ENCODE peak calls at places on chromosomes 5 and 9, in eight cellular contexts. One of them, this sample, is unnamed.
A peak's percentile ranks its signal among the peaks of the same experiment; 100 is the strongest.

GRCh38 chr9:126502417-126503332 is 111.1 kb upstream of the LMX1B start:
- DNase-seq in fibroblast of the conjunctiva: no peak
- DNase-seq in OCI-LY7: no peak
- DNase-seq in fibroblast of villous mesenchyme: no peak
- DNase-seq in NCI-H1436: no peak
- DNase-seq in M059J: no peak
- DNase-seq in erythroblast: no peak
- DNase-seq in cardiac septum: peak; percentile 47
- DNase-seq in this sample: peak; percentile 52

GRCh38 chr5:14816999-14817761 is 54.4 kb downstream of the ANKH start:
- DNase-seq in OCI-LY7: no peak
- DNase-seq in fibroblast of villous mesenchyme: peak; percentile 59
- DNase-seq in cardiac septum: no peak
- DNase-seq in NCI-H1436: no peak
- DNase-seq in fibroblast of the conjunctiva: peak; percentile 91
- DNase-seq in erythroblast: no peak
- DNase-seq in M059J: peak; percentile 94
- DNase-seq in this sample: no peak

GRCh38 chr5:64790210-64790609 is 21.5 kb downstream of the CWC27 start:
- DNase-seq in fibroblast of villous mesenchyme: peak; percentile 34
- DNase-seq in cardiac septum: no peak
- DNase-seq in erythroblast: no peak
- DNase-seq in NCI-H1436: no peak
- DNase-seq in OCI-LY7: no peak
- DNase-seq in M059J: peak; percentile 15
- DNase-seq in fibroblast of the conjunctiva: no peak
- DNase-seq in this sample: no peak

GRCh38 chr5:122559676-122560075 is 215.2 kb upstream of the SNX2 start:
- DNase-seq in fibroblast of villous mesenchyme: no peak
- DNase-seq in cardiac septum: no peak
- DNase-seq in M059J: no peak
- DNase-seq in NCI-H1436: no peak
- DNase-seq in OCI-LY7: no peak
- DNase-seq in erythroblast: no peak
- DNase-seq in fibroblast of the conjunctiva: no peak
- DNase-seq in this sample: no peak

GRCh38 chr5:107861565-107861964 is 190.8 kb upstream of the EFNA5 start:
- DNase-seq in erythroblast: no peak
- DNase-seq in M059J: no peak
- DNase-seq in fibroblast of villous mesenchyme: no peak
- DNase-seq in fibroblast of the conjunctiva: no peak
- DNase-seq in cardiac septum: no peak
- DNase-seq in OCI-LY7: no peak
- DNase-seq in NCI-H1436: no peak
- DNase-seq in this sample: no peak

GRCh38 chr5:16497546-16497945 is 31.9 kb upstream of the ZNF622 start:
- DNase-seq in fibroblast of villous mesenchyme: no peak
- DNase-seq in cardiac septum: no peak
- DNase-seq in fibroblast of the conjunctiva: no peak
- DNase-seq in NCI-H1436: no peak
- DNase-seq in erythroblast: no peak
- DNase-seq in OCI-LY7: no peak
- DNase-seq in M059J: no peak
- DNase-seq in this sample: no peak

GRCh38 chr9:96565684-96566360 is 53.8 kb downstream of the CDC14B start:
- DNase-seq in erythroblast: no peak
- DNase-seq in fibroblast of villous mesenchyme: peak; percentile 49
- DNase-seq in OCI-LY7: no peak
- DNase-seq in cardiac septum: no peak
- DNase-seq in fibroblast of the conjunctiva: no peak
- DNase-seq in M059J: no peak
- DNase-seq in NCI-H1436: no peak
- DNase-seq in this sample: no peak

GRCh38 chr5:96919754-96920197 is 16.1 kb upstream of the LNPEP start:
- DNase-seq in OCI-LY7: no peak
- DNase-seq in cardiac septum: no peak
- DNase-seq in NCI-H1436: no peak
- DNase-seq in M059J: no peak
- DNase-seq in erythroblast: no peak
- DNase-seq in fibroblast of the conjunctiva: no peak
- DNase-seq in fibroblast of villous mesenchyme: no peak
- DNase-seq in this sample: no peak

GRCh38 chr5:102595332-102595731 is 96.5 kb upstream of the SLCO6A1 start:
- DNase-seq in cardiac septum: no peak
- DNase-seq in NCI-H1436: no peak
- DNase-seq in OCI-LY7: no peak
- DNase-seq in fibroblast of the conjunctiva: no peak
- DNase-seq in M059J: peak; percentile 54
- DNase-seq in erythroblast: no peak
- DNase-seq in fibroblast of villous mesenchyme: no peak
- DNase-seq in this sample: no peak

GRCh38 chr9:71592400-71592799 is 175.9 kb downstream of the CEMIP2 start:
- DNase-seq in NCI-H1436: no peak
- DNase-seq in OCI-LY7: no peak
- DNase-seq in cardiac septum: no peak
- DNase-seq in fibroblast of the conjunctiva: no peak
- DNase-seq in erythroblast: no peak
- DNase-seq in fibroblast of villous mesenchyme: no peak
- DNase-seq in M059J: peak; percentile 59
- DNase-seq in this sample: no peak

GRCh38 chr9:38240051-38240450 is 152.5 kb upstream of the ALDH1B1 start:
- DNase-seq in cardiac septum: no peak
- DNase-seq in OCI-LY7: no peak
- DNase-seq in NCI-H1436: no peak
- DNase-seq in erythroblast: no peak
- DNase-seq in M059J: no peak
- DNase-seq in fibroblast of the conjunctiva: no peak
- DNase-seq in fibroblast of villous mesenchyme: no peak
- DNase-seq in this sample: no peak

This sample was measured in sigmoid colon.